ENCODE peak calls at places on chromosomes 3 and 15, in ten cellular contexts. R is GM19239; Y is EL; H is smooth muscle cell of the brain vasculature; O is body of pancreas; C is uterus; G is activated T-helper 1 cell treated with anti-CD3 and anti-CD28 coated beads, Interleukin-12 subunit alpha, Interleukin-12 subunit beta, Interleukin-2, Interleukin-4 antibody, amounts not matched to agents 30 ng/mL and 10 ng/mL and 1 ng/mL, durations not matched to agents 14 hours and 24 hours and 36 hours; W is fibroblast of the conjunctiva; L is AG20443; B is Caco-2. M is an unnamed sample.

GRCh38 chr15:67883228-67883773 is 43.5 kb upstream of the RNU6-1 start:
- DNase-seq in R (no peak), Y (no peak), H (no peak), O (no peak), C (no peak), G (no peak), W (no peak), L (no peak), B (no peak), M (no peak)

GRCh38 chr15:35690698-35691116 is 144.7 kb upstream of the DPH6 start:
- DNase-seq in R (no peak), Y (no peak), H (peak; percentile 67), O (no peak), C (peak; percentile 55), G (no peak), W (no peak), L (peak; percentile 41), B (no peak), M (no peak)

GRCh38 chr3:157088133-157088488 is 71.8 kb downstream of the CCNL1 start:
- DNase-seq in R (no peak), Y (no peak), H (no peak), O (no peak), C (no peak), G (no peak), W (no peak), L (peak; percentile 20), B (no peak), M (no peak)

GRCh38 chr3:53198256-53198977 is 37.4 kb downstream of the PRKCD start:
- DNase-seq in R (no peak), Y (no peak), H (no peak), O (no peak), C (no peak), G (no peak), W (no peak), L (no peak), B (no peak), M (no peak)

GRCh38 chr3:78221300-78221699 is 1181.4 kb downstream of the ROBO2 start:
- DNase-seq in R (no peak), Y (no peak), H (no peak), O (no peak), C (no peak), G (no peak), W (no peak), L (no peak), B (peak; percentile 4), M (no peak)

GRCh38 chr15:66290518-66290917 is 2.9 kb upstream of the DIS3L start:
- DNase-seq in R (no peak), Y (no peak), H (no peak), O (no peak), C (no peak), G (no peak), W (no peak), L (no peak), B (no peak), M (no peak)

GRCh38 chr15:89177116-89177515 is 44.3 kb downstream of the RLBP1 start:
- DNase-seq in R (no peak), Y (no peak), H (no peak), O (no peak), C (no peak), G (no peak), W (no peak), L (no peak), B (no peak), M (no peak)

GRCh38 chr3:43786102-43786952 is 95.6 kb downstream of the ABHD5 start:
- DNase-seq in R (no peak), Y (no peak), H (no peak), O (no peak), C (no peak), G (no peak), W (no peak), L (no peak), B (no peak), M (no peak)

GRCh38 chr3:194423317-194423716 is 24.3 kb upstream of the GP5 start:
- DNase-seq in R (no peak), Y (no peak), H (no peak), O (no peak), C (no peak), G (no peak), W (no peak), L (no peak), B (no peak), M (no peak)

GRCh38 chr15:69919816-69920215 is 177.9 kb downstream of the TLE3 start:
- DNase-seq in R (no peak), Y (no peak), H (no peak), O (no peak), C (no peak), G (no peak), W (no peak), L (no peak), B (no peak), M (no peak)

GRCh38 chr15:68674975-68675374 is 96.2 kb downstream of the CORO2B start:
- DNase-seq in R (no peak), Y (no peak), H (no peak), O (no peak), C (no peak), G (no peak), W (no peak), L (no peak), B (no peak), M (no peak)

GRCh38 chr3:131502530-131503327 is at the start of gene MRPL3:
- DNase-seq in R (peak; percentile 58), Y (peak; percentile 89), H (peak; percentile 60), O (peak; percentile 92), C (peak; percentile 81), G (peak; percentile 78), W (peak; percentile 72), L (peak; percentile 94), B (peak; percentile 86), M (peak; percentile 52)

GRCh38 chr15:43370975-43371974 is at the start of the genes TUBGCP4 and ZSCAN29:
- DNase-seq in R (peak; percentile 86), Y (peak; percentile 83), H (no peak), O (peak; percentile 79), C (peak; percentile 84), G (peak; percentile 77), W (peak; percentile 63), L (peak; percentile 99), B (peak; percentile 91), M (peak; percentile 61)

GRCh38 chr3:37531071-37531720 is 330.5 kb upstream of the CTDSPL start:
- DNase-seq in R (no peak), Y (no peak), H (no peak), O (no peak), C (no peak), G (no peak), W (no peak), L (no peak), B (no peak), M (no peak)

GRCh38 chr3:184740509-184741258 is 28.8 kb upstream of the MAGEF1 start:
- DNase-seq in R (no peak), Y (peak; percentile 60), H (no peak), O (no peak), C (peak; percentile 3), G (no peak), W (no peak), L (peak; percentile 81), B (no peak), M (no peak)

GRCh38 chr3:50675179-50676030 is 678 bp downstream of the DOCK3 start:
- DNase-seq in R (no peak), Y (no peak), H (no peak), O (peak; percentile 56), C (peak; percentile 24), G (peak; percentile 33), W (no peak), L (no peak), B (peak; percentile 56), M (no peak)

GRCh38 chr3:15512173-15512572 is 9.3 kb downstream of the COLQ start:
- DNase-seq in R (no peak), Y (no peak), H (no peak), O (peak; percentile 71), C (no peak), G (no peak), W (no peak), L (peak; percentile 65), B (no peak), M (no peak)

GRCh38 chr3:110881069-110881468 is 190.5 kb upstream of the NECTIN3 start:
- DNase-seq in R (peak; percentile 14), Y (peak; percentile 44), H (no peak), O (peak; percentile 85), C (no peak), G (no peak), W (peak; percentile 6), L (peak; percentile 36), B (peak; percentile 13), M (peak; percentile 41)

GRCh38 chr15:41919201-41919820 is 25.5 kb upstream of the SPTBN5 start:
- DNase-seq in R (no peak), Y (no peak), H (no peak), O (peak; percentile 74), C (no peak), G (no peak), W (no peak), L (no peak), B (no peak), M (no peak)

GRCh38 chr15:81098884-81099601 is 35.0 kb upstream of the CFAP161 start:
- DNase-seq in R (no peak), Y (no peak), H (no peak), O (peak; percentile 9), C (no peak), G (no peak), W (no peak), L (peak; percentile 27), B (no peak), M (no peak)

GRCh38 chr15:80061581-80061980 is 2.1 kb downstream of the ZFAND6 start:
- DNase-seq in R (no peak), Y (no peak), H (no peak), O (no peak), C (no peak), G (no peak), W (no peak), L (no peak), B (no peak), M (no peak)

GRCh38 chr15:44435893-44436667 is 8.7 kb downstream of the CTDSPL2 start:
- DNase-seq in R (no peak), Y (peak; percentile 52), H (no peak), O (no peak), C (no peak), G (no peak), W (no peak), L (no peak), B (no peak), M (no peak)

GRCh38 chr3:120559228-120560061 is 36.7 kb upstream of the NDUFB4 start:
- DNase-seq in R (no peak), Y (peak; percentile 89), H (no peak), O (no peak), C (peak; percentile 63), G (no peak), W (no peak), L (peak; percentile 45), B (no peak), M (no peak)

GRCh38 chr3:161219495-161219894 is 1.6 kb upstream of the NMD3 start:
- DNase-seq in R (no peak), Y (no peak), H (no peak), O (no peak), C (no peak), G (no peak), W (no peak), L (no peak), B (no peak), M (no peak)